ENCODE peak calls at places on chromosomes 2 and 18, in six cellular contexts. M is HCT116, Z is stomach, B is esophagus muscularis mucosa, G is GM23338, I is K562. D is an unnamed sample.
A peak's percentile ranks its signal among the peaks of the same experiment; 100 is the strongest.

GRCh38 chr2:188969236-188970032 is 4.7 kb upstream of the COL3A1 start:
- DNase-seq in I (no peak), Z (no peak), B (no peak), G (no peak), M (no peak), D (no peak)

GRCh38 chr2:61549546-61549945 is 11.4 kb upstream of the XPO1 start:
- DNase-seq in I (no peak), B (peak; percentile 50), Z (no peak), M (no peak), G (no peak), D (no peak)

GRCh38 chr2:71555798-71556454 is 102.6 kb downstream of the DYSF start:
- DNase-seq in M (no peak), G (no peak), I (no peak), Z (no peak), B (no peak), D (no peak)

GRCh38 chr2:1979569-1979968 is 235.3 kb upstream of the PXDN start:
- DNase-seq in Z (no peak), I (no peak), M (no peak), B (no peak), G (no peak), D (no peak)

GRCh38 chr2:98346259-98347236 is at the start of gene CNGA3:
- DNase-seq in B (peak; percentile 70), Z (no peak), G (peak; percentile 72), M (no peak), I (peak; percentile 46), D (no peak)

GRCh38 chr2:96241901-96242611 is 23.7 kb downstream of the TMEM127 start:
- DNase-seq in G (peak; percentile 20), I (no peak), Z (peak; percentile 34), M (no peak), B (no peak), D (no peak)

GRCh38 chr2:232568161-232568560 is 17.7 kb downstream of the EIF4E2 start:
- DNase-seq in Z (no peak), B (no peak), G (no peak), M (peak; percentile 48), I (no peak), D (no peak)

GRCh38 chr2:220147186-220147585 is 519.8 kb downstream of the SLC4A3 start:
- DNase-seq in B (no peak), I (no peak), M (no peak), G (no peak), Z (no peak), D (no peak)

GRCh38 chr18:45997689-45998088 is 30.6 kb upstream of the EPG5 start:
- DNase-seq in B (peak; percentile 60), Z (no peak), G (peak; percentile 17), I (no peak), M (no peak), D (no peak)

GRCh38 chr18:21739604-21740473 is 753 bp upstream of the MIB1 start:
- DNase-seq in I (peak; percentile 48), Z (no peak), G (peak; percentile 25), M (no peak), B (no peak), D (no peak)

GRCh38 chr18:77013777-77014525 is 118.6 kb downstream of the MBP start:
- DNase-seq in M (no peak), G (no peak), B (no peak), I (no peak), Z (no peak), D (no peak)

GRCh38 chr2:200703132-200703925 is 108.4 kb upstream of the BZW1 start:
- DNase-seq in M (peak; percentile 68), Z (no peak), G (peak; percentile 76), I (no peak), B (no peak), D (peak; percentile 64)

GRCh38 chr2:207767461-207768167 is 2.1 kb downstream of the FZD5 start:
- DNase-seq in G (peak; percentile 78), I (no peak), B (no peak), M (no peak), Z (peak; percentile 82), D (peak; percentile 67)

GRCh38 chr2:85754313-85755095 is 713 bp downstream of the ATOH8 start:
- DNase-seq in I (no peak), Z (peak; percentile 46), M (no peak), G (peak; percentile 79), B (no peak), D (no peak)

GRCh38 chr18:59516356-59517155 is 157.5 kb upstream of the LMAN1 start:
- DNase-seq in G (peak; percentile 41), I (peak; percentile 54), Z (no peak), M (no peak), B (no peak), D (no peak)

GRCh38 chr2:75569546-75569945 is 8.8 kb upstream of the EVA1A start:
- DNase-seq in B (peak; percentile 70), M (no peak), G (no peak), I (no peak), Z (no peak), D (no peak)

GRCh38 chr2:239479471-239479870 is 78.7 kb upstream of the HDAC4 start:
- DNase-seq in M (no peak), Z (no peak), G (no peak), I (no peak), B (no peak), D (no peak)

GRCh38 chr2:121506621-121507020 is 24.1 kb upstream of the RNU4ATAC start:
- DNase-seq in I (no peak), G (no peak), M (no peak), B (no peak), Z (no peak), D (no peak)
- H3K4me1 ChIP-seq in I (no peaks in the 10 kb centered on the region), G (peaks cover 4% of the 10 kb centered on the region), M (peaks cover 13% of the 10 kb centered on the region), B (peaks cover 11% of the 10 kb centered on the region), Z (peaks cover 7% of the 10 kb centered on the region), D (no peaks in the 10 kb centered on the region)

DNA sequence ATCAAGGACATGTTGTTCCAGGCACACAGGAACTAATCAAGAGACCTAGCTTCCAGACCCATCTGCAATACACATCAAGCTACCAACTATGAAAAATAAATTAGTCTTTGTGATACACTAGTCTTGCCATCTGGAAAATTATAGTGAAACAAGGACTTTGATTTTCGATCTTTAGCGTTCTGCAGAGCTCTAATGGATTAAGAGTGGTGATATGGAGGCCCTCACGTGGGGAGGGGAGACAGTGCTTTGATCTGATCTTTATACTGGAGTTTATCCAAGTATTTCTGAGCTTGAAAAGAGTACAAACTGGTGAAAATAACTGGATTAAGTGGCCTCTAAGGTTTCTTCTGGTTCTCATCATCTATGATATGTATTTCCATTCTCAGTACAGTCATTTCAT is 273.4 kb upstream of the CDH7 start:
- DNase-seq in B (no peak), Z (no peak), M (no peak), G (no peak), I (no peak), D (no peak)
- TF ChIP-seq POLR2AphosphoS5 in B (no peak), Z (no peak), M (no peak), G (no peak), I (no peak), D (no peak)

GRCh38 chr2:54595161-54595803 is 128.2 kb upstream of the EML6 start:
- DNase-seq in Z (no peak), I (no peak), M (no peak), B (no peak), G (no peak), D (no peak)
- H3K4me1 ChIP-seq in Z (peaks cover 90% of the 10 kb centered on the region), I (peaks cover 64% of the 10 kb centered on the region), M (peaks cover 15% of the 10 kb centered on the region), B (peaks cover 68% of the 10 kb centered on the region), G (peaks cover 11% of the 10 kb centered on the region), D (peaks cover 6% of the 10 kb centered on the region)

DNA sequence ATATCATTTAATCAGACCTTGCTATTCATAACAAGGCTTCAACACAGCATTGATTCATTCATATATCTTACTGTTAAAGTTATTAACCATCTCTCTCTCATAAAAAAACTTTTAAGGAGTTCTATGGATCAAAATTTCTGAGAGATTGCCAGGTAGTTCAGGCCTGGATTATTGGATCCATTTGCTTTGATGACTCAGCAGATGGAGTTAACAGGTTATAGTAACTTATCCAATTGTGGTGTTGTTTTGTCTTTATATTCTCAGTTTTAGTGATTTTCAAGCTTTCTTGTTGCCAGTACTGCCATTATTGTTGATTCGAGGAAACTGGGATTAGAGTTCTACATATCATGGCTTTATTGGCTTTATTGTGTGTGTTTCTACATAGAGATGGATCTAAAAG is 195.7 kb upstream of the MMADHC start:
- DNase-seq in M (no peak), I (no peak), B (no peak), Z (no peak), G (no peak), D (no peak)
- TF ChIP-seq POLR2AphosphoS5 in M (no peak), I (no peak), B (no peak), Z (no peak), G (no peak), D (no peak)

GRCh38 chr2:73990531-73990930 is 5.8 kb downstream of the TET3 start:
- DNase-seq in G (no peak), Z (no peak), B (no peak), I (no peak), M (no peak), D (no peak)
- H3K4me1 ChIP-seq in G (peaks cover 46% of the 10 kb centered on the region), Z (peaks cover 40% of the 10 kb centered on the region), B (peaks cover 29% of the 10 kb centered on the region), I (peaks cover 48% of the 10 kb centered on the region), M (peaks cover 62% of the 10 kb centered on the region), D (peaks cover 15% of the 10 kb centered on the region)

GRCh38 chr2:27735263-27735904 is 36.1 kb upstream of the MRPL33 start:
- DNase-seq in Z (peak; percentile 79), B (peak; percentile 94), I (peak; percentile 65), G (peak; percentile 90), M (no peak), D (peak; percentile 81)
- TF ChIP-seq POLR2AphosphoS5 in Z (peak; percentile 91), B (peak; percentile 87), I (no peak), G (peak; percentile 76), M (no peak), D (peak; percentile 76)

GRCh38 chr2:65424391-65424790 is 8.0 kb downstream of the SPRED2 start:
- DNase-seq in I (no peak), B (no peak), M (no peak), Z (no peak), G (no peak), D (no peak)
- H3K4me1 ChIP-seq in I (peaks cover 27% of the 10 kb centered on the region), B (peaks cover 27% of the 10 kb centered on the region), M (peaks cover 33% of the 10 kb centered on the region), Z (peaks cover 28% of the 10 kb centered on the region), G (peaks cover 14% of the 10 kb centered on the region), D (no peaks in the 10 kb centered on the region)

GRCh38 chr2:3585239-3586109 is 9.4 kb upstream of the COLEC11 start:
- DNase-seq in I (peak; percentile 30), G (no peak), B (no peak), Z (peak; percentile 54), M (no peak), D (no peak)
- TF ChIP-seq POLR2AphosphoS5 in I (no peak), G (no peak), B (peak; percentile 54), Z (peak; percentile 21), M (no peak), D (no peak)

GRCh38 chr2:227504700-227505099 is 32.7 kb downstream of the AGFG1 start:
- DNase-seq in Z (no peak), M (no peak), G (no peak), B (no peak), I (no peak), D (no peak)
- H3K4me1 ChIP-seq in Z (peaks cover 73% of the 10 kb centered on the region), M (peaks cover 65% of the 10 kb centered on the region), G (peaks cover 23% of the 10 kb centered on the region), B (peaks cover 29% of the 10 kb centered on the region), I (peaks cover 11% of the 10 kb centered on the region), D (peaks cover 12% of the 10 kb centered on the region)